ENCODE peak calls at places on chromosomes 3 and 15, in nine cellular contexts. One of them, this sample, is unnamed.

GRCh38 chr15:69392352-69392751 is 21.8 kb upstream of the KIF23 start:
- DNase-seq in bronchial epithelial cell: no peak
- DNase-seq in Calu3: no peak
- DNase-seq in hepatocyte: no peak
- DNase-seq in upper lobe of right lung: no peak
- DNase-seq in keratinocyte: no peak
- DNase-seq in astrocyte of the spinal cord: no peak
- DNase-seq in pancreas: no peak
- DNase-seq in GM12865: no peak
- DNase-seq in this sample: no peak

GRCh38 chr3:81998139-81998755 is 236.8 kb upstream of the GBE1 start:
- DNase-seq in Calu3: no peak
- DNase-seq in hepatocyte: peak; percentile 28
- DNase-seq in bronchial epithelial cell: peak; percentile 30
- DNase-seq in upper lobe of right lung: no peak
- DNase-seq in astrocyte of the spinal cord: peak; percentile 35
- DNase-seq in pancreas: no peak
- DNase-seq in keratinocyte: no peak
- DNase-seq in GM12865: no peak
- DNase-seq in this sample: no peak

GRCh38 chr15:68314563-68314962 is 37.0 kb downstream of the FEM1B start:
- DNase-seq in upper lobe of right lung: peak; percentile 53
- DNase-seq in bronchial epithelial cell: no peak
- DNase-seq in hepatocyte: no peak
- DNase-seq in keratinocyte: no peak
- DNase-seq in Calu3: no peak
- DNase-seq in GM12865: no peak
- DNase-seq in astrocyte of the spinal cord: no peak
- DNase-seq in pancreas: peak; percentile 52
- DNase-seq in this sample: no peak

GRCh38 chr15:65068436-65068835 is 645 bp upstream of the RASL12 start:
- DNase-seq in hepatocyte: no peak
- DNase-seq in astrocyte of the spinal cord: no peak
- DNase-seq in Calu3: no peak
- DNase-seq in GM12865: no peak
- DNase-seq in pancreas: no peak
- DNase-seq in keratinocyte: no peak
- DNase-seq in bronchial epithelial cell: no peak
- DNase-seq in upper lobe of right lung: no peak
- DNase-seq in this sample: no peak

GRCh38 chr3:81723732-81724313 is 37.6 kb downstream of the GBE1 start:
- DNase-seq in bronchial epithelial cell: peak; percentile 51
- DNase-seq in pancreas: no peak
- DNase-seq in GM12865: no peak
- DNase-seq in astrocyte of the spinal cord: peak; percentile 69
- DNase-seq in keratinocyte: no peak
- DNase-seq in upper lobe of right lung: no peak
- DNase-seq in Calu3: no peak
- DNase-seq in hepatocyte: no peak
- DNase-seq in this sample: no peak

GRCh38 chr3:981156-981555 is 111.7 kb upstream of the CNTN6 start:
- DNase-seq in upper lobe of right lung: no peak
- DNase-seq in Calu3: no peak
- DNase-seq in pancreas: no peak
- DNase-seq in hepatocyte: no peak
- DNase-seq in bronchial epithelial cell: no peak
- DNase-seq in keratinocyte: no peak
- DNase-seq in GM12865: no peak
- DNase-seq in astrocyte of the spinal cord: no peak
- DNase-seq in this sample: no peak

GRCh38 chr3:180802837-180803236 is 109.6 kb upstream of the FXR1 start:
- DNase-seq in astrocyte of the spinal cord: peak; percentile 36
- DNase-seq in bronchial epithelial cell: peak; percentile 26
- DNase-seq in upper lobe of right lung: no peak
- DNase-seq in hepatocyte: peak; percentile 27
- DNase-seq in Calu3: peak; percentile 20
- DNase-seq in GM12865: peak; percentile 10
- DNase-seq in keratinocyte: no peak
- DNase-seq in pancreas: no peak
- DNase-seq in this sample: no peak

GRCh38 chr3:149085828-149086231 is 503 bp downstream of the HLTF start:
- DNase-seq in hepatocyte: peak; percentile 22
- DNase-seq in upper lobe of right lung: no peak
- DNase-seq in keratinocyte: no peak
- DNase-seq in bronchial epithelial cell: peak; percentile 29
- DNase-seq in GM12865: peak; percentile 55
- DNase-seq in Calu3: no peak
- DNase-seq in pancreas: peak; percentile 58
- DNase-seq in astrocyte of the spinal cord: peak; percentile 53
- DNase-seq in this sample: peak; percentile 39

GRCh38 chr15:67880651-67881182 is 40.9 kb upstream of the RNU6-1 start:
- DNase-seq in pancreas: no peak
- DNase-seq in astrocyte of the spinal cord: no peak
- DNase-seq in Calu3: no peak
- DNase-seq in GM12865: no peak
- DNase-seq in bronchial epithelial cell: peak; percentile 72
- DNase-seq in upper lobe of right lung: no peak
- DNase-seq in keratinocyte: no peak
- DNase-seq in hepatocyte: no peak
- DNase-seq in this sample: no peak

GRCh38 chr3:47419083-47420043 is 38.5 kb downstream of the PTPN23 start:
- DNase-seq in upper lobe of right lung: no peak
- DNase-seq in hepatocyte: no peak
- DNase-seq in GM12865: no peak
- DNase-seq in bronchial epithelial cell: no peak
- DNase-seq in keratinocyte: no peak
- DNase-seq in pancreas: no peak
- DNase-seq in Calu3: no peak
- DNase-seq in astrocyte of the spinal cord: no peak
- DNase-seq in this sample: no peak

GRCh38 chr3:47416041-47416440 is 35.2 kb downstream of the PTPN23 start:
- DNase-seq in astrocyte of the spinal cord: no peak
- DNase-seq in keratinocyte: no peak
- DNase-seq in hepatocyte: no peak
- DNase-seq in GM12865: no peak
- DNase-seq in Calu3: no peak
- DNase-seq in pancreas: no peak
- DNase-seq in bronchial epithelial cell: no peak
- DNase-seq in upper lobe of right lung: no peak
- DNase-seq in this sample: peak; percentile 28

GRCh38 chr3:47420511-47421484 is 40.0 kb downstream of the PTPN23 start:
- DNase-seq in Calu3: peak; percentile 92
- DNase-seq in pancreas: peak; percentile 92
- DNase-seq in upper lobe of right lung: peak; percentile 90
- DNase-seq in hepatocyte: peak; percentile 91
- DNase-seq in bronchial epithelial cell: peak; percentile 75
- DNase-seq in keratinocyte: peak; percentile 58
- DNase-seq in astrocyte of the spinal cord: peak; percentile 85
- DNase-seq in GM12865: peak; percentile 94
- DNase-seq in this sample: peak; percentile 94

GRCh38 chr3:47420044-47420430 is 39.2 kb downstream of the PTPN23 start:
- DNase-seq in Calu3: no peak
- DNase-seq in pancreas: peak; percentile 56
- DNase-seq in keratinocyte: no peak
- DNase-seq in hepatocyte: no peak
- DNase-seq in astrocyte of the spinal cord: no peak
- DNase-seq in upper lobe of right lung: no peak
- DNase-seq in bronchial epithelial cell: no peak
- DNase-seq in GM12865: no peak
- DNase-seq in this sample: no peak

GRCh38 chr3:47418167-47419082 is 37.6 kb downstream of the PTPN23 start:
- DNase-seq in keratinocyte: no peak
- DNase-seq in astrocyte of the spinal cord: no peak
- DNase-seq in hepatocyte: no peak
- DNase-seq in upper lobe of right lung: no peak
- DNase-seq in GM12865: no peak
- DNase-seq in pancreas: no peak
- DNase-seq in Calu3: peak; percentile 33
- DNase-seq in bronchial epithelial cell: no peak
- DNase-seq in this sample: peak; percentile 37
- TF ChIP-seq CTCF in keratinocyte: peak; percentile 23
- TF ChIP-seq CTCF in astrocyte of the spinal cord: no peak
- TF ChIP-seq CTCF in hepatocyte: no peak
- TF ChIP-seq CTCF in upper lobe of right lung: no peak
- TF ChIP-seq CTCF in GM12865: no peak
- TF ChIP-seq CTCF in pancreas: no peak
- TF ChIP-seq CTCF in Calu3: no peak
- TF ChIP-seq CTCF in bronchial epithelial cell: no peak
- TF ChIP-seq CTCF in this sample: peak; percentile 8

DNA sequence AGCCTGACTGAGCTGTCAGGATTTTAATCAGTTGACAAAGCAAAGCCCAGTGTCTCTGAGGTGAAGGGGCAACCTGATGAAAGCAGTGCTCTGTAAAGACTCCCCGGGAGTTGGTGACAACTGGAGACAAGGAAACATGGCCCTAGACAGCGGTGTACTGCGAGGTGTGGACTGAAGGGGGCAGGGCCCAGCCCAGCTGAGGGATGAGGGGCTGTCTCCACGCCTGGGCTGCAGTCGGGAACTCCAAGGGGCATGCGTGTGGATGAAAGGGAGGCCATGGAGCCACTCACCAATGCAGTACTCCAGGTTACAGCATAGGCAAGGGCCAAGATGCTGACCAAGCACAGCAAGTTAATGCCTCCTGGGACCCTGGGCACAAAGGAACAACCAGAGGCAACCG is 45.1 kb downstream of the SCAP start:
- DNase-seq in keratinocyte: no peak
- DNase-seq in upper lobe of right lung: no peak
- DNase-seq in bronchial epithelial cell: no peak
- DNase-seq in Calu3: no peak
- DNase-seq in astrocyte of the spinal cord: no peak
- DNase-seq in hepatocyte: no peak
- DNase-seq in pancreas: peak; percentile 21
- DNase-seq in GM12865: no peak
- DNase-seq in this sample: no peak
- TF ChIP-seq CTCF in keratinocyte: no peak
- TF ChIP-seq CTCF in upper lobe of right lung: no peak
- TF ChIP-seq CTCF in bronchial epithelial cell: no peak
- TF ChIP-seq CTCF in Calu3: no peak
- TF ChIP-seq CTCF in astrocyte of the spinal cord: no peak
- TF ChIP-seq CTCF in hepatocyte: no peak
- TF ChIP-seq CTCF in pancreas: no peak
- TF ChIP-seq CTCF in GM12865: no peak
- TF ChIP-seq CTCF in this sample: no peak

DNA sequence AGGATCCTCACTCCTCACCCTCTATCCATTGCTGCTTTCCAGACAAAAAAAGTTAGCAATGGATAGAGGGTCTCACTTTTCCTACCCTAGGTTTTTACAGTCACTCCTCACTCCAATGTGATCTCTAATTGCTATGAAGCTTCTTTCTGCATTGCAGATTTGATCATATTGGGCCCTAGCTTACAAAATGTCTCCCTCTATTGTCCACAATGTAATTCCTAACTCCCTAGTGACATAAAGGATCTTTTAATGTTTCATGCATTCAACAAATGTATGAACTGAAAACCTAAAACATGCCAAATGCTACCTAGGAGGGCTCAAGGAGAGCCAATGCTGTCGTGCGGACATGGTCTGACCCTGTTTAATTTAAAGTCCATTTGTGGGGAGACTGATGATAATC is 234.8 kb downstream of the CADM2 start:
- DNase-seq in bronchial epithelial cell: peak; percentile 43
- DNase-seq in astrocyte of the spinal cord: no peak
- DNase-seq in Calu3: no peak
- DNase-seq in GM12865: no peak
- DNase-seq in pancreas: no peak
- DNase-seq in hepatocyte: no peak
- DNase-seq in upper lobe of right lung: no peak
- DNase-seq in keratinocyte: no peak
- DNase-seq in this sample: no peak
- TF ChIP-seq CTCF in bronchial epithelial cell: peak; percentile 45
- TF ChIP-seq CTCF in astrocyte of the spinal cord: no peak
- TF ChIP-seq CTCF in Calu3: peak; percentile 19
- TF ChIP-seq CTCF in GM12865: no peak
- TF ChIP-seq CTCF in pancreas: no peak
- TF ChIP-seq CTCF in hepatocyte: peak; percentile 24
- TF ChIP-seq CTCF in upper lobe of right lung: no peak
- TF ChIP-seq CTCF in keratinocyte: peak; percentile 44
- TF ChIP-seq CTCF in this sample: no peak

GRCh38 chr15:28099555-28100140 is 533 bp upstream of the OCA2 start:
- DNase-seq in GM12865: no peak
- DNase-seq in keratinocyte: no peak
- DNase-seq in Calu3: no peak
- DNase-seq in astrocyte of the spinal cord: no peak
- DNase-seq in hepatocyte: no peak
- DNase-seq in bronchial epithelial cell: no peak
- DNase-seq in upper lobe of right lung: no peak
- DNase-seq in pancreas: no peak
- DNase-seq in this sample: no peak

GRCh38 chr15:28097656-28098359 is 1.3 kb downstream of the OCA2 start:
- DNase-seq in keratinocyte: no peak
- DNase-seq in pancreas: peak; percentile 22
- DNase-seq in astrocyte of the spinal cord: no peak
- DNase-seq in GM12865: no peak
- DNase-seq in bronchial epithelial cell: no peak
- DNase-seq in Calu3: no peak
- DNase-seq in hepatocyte: no peak
- DNase-seq in upper lobe of right lung: no peak
- DNase-seq in this sample: no peak

GRCh38 chr15:28100516-28101195 is 1.5 kb upstream of the OCA2 start:
- DNase-seq in astrocyte of the spinal cord: no peak
- DNase-seq in upper lobe of right lung: no peak
- DNase-seq in GM12865: no peak
- DNase-seq in keratinocyte: no peak
- DNase-seq in pancreas: no peak
- DNase-seq in bronchial epithelial cell: no peak
- DNase-seq in hepatocyte: no peak
- DNase-seq in Calu3: no peak
- DNase-seq in this sample: no peak

GRCh38 chr15:28098360-28098765 is 752 bp downstream of the OCA2 start:
- DNase-seq in Calu3: no peak
- DNase-seq in keratinocyte: no peak
- DNase-seq in astrocyte of the spinal cord: no peak
- DNase-seq in hepatocyte: no peak
- DNase-seq in upper lobe of right lung: no peak
- DNase-seq in GM12865: no peak
- DNase-seq in pancreas: no peak
- DNase-seq in bronchial epithelial cell: no peak
- DNase-seq in this sample: no peak

DNA sequence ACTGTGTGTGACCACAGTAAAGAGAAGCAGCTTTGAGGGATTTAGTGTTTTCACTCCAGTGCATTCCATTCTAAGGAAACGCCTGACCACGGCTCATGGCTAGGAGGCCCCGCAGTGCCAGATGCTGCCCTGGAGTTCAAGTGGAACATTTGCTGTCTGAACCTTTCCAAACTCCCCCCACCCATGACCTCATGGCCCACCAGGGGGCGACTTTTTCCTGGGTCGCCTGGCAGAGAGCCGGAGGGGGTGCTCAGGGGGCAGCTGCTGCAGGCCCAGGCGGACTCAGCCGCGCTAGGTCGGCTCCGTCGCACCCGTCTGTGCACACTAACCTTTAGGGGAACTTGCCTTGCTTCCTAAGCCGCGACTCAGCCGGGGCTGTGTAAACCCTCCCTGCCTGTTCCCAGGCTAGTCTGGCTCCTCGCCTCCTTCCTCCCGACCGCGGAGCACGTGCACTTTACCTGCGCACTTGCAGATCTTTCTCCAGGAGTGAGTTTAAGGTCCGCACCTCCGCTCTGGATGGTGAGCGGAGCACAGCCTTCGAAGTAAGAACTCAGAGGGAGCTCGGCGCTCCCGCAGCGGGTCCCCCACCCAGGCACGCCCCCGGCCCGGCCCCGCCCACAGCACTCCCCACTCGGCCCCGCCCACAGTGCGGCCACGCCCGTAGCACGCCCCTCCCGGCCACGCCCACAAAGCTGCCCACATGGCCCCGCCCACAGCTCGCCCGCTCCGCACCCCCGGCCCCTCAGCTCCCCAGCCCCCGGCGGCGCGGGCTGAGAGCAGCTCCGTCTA is at the start of gene OCA2:
- DNase-seq in pancreas: peak; percentile 85
- DNase-seq in GM12865: no peak
- DNase-seq in upper lobe of right lung: peak; percentile 89
- DNase-seq in hepatocyte: peak; percentile 92
- DNase-seq in astrocyte of the spinal cord: peak; percentile 66
- DNase-seq in keratinocyte: no peak
- DNase-seq in bronchial epithelial cell: no peak
- DNase-seq in Calu3: no peak
- DNase-seq in this sample: no peak
- TF ChIP-seq CTCF in pancreas: no peak
- TF ChIP-seq CTCF in GM12865: no peak
- TF ChIP-seq CTCF in upper lobe of right lung: peak; percentile 18
- TF ChIP-seq CTCF in hepatocyte: peak; percentile 51
- TF ChIP-seq CTCF in astrocyte of the spinal cord: peak; percentile 39
- TF ChIP-seq CTCF in keratinocyte: peak; percentile 12
- TF ChIP-seq CTCF in bronchial epithelial cell: peak; percentile 6
- TF ChIP-seq CTCF in Calu3: no peak
- TF ChIP-seq CTCF in this sample: peak; percentile 15

This sample was measured in GM13977.